ENCODE peak calls at places on chromosome 16, in nine cellular contexts. H is AG04449; U is endothelial cell of umbilical vein; D is ascending aorta; B is fibroblast of the aortic adventitia; S is CD8-positive, alpha-beta T cell; Z is BJ; J is mucosa of descending colon; N is LNCaP clone FGC. R is an unnamed sample.

GRCh38 chr16:29811896-29812665 is at the start of gene PRRT2:
- DNase-seq in H (no peak), U (peak), D (no peak), B (peak), S (no peak), Z (no peak), J (peak), N (no peak), R (no peak)

GRCh38 chr16:48611329-48612137 is 1.6 kb upstream of the N4BP1 start:
- DNase-seq in H (no peak), U (no peak), D (no peak), B (no peak), S (peak), Z (no peak), J (peak), N (no peak), R (no peak)

GRCh38 chr16:49701867-49702494 is 153.9 kb downstream of the ZNF423 start:
- DNase-seq in H (no peak), U (no peak), D (peak), B (peak), S (no peak), Z (no peak), J (peak), N (no peak), R (no peak)

GRCh38 chr16:73202176-73202729 is 154.3 kb upstream of the ZFHX3 start:
- DNase-seq in H (peak), U (no peak), D (no peak), B (peak), S (no peak), Z (peak), J (peak), N (no peak), R (peak)

GRCh38 chr16:20313741-20314140 is 13.6 kb downstream of the GP2 start:
- DNase-seq in H (no peak), U (no peak), D (no peak), B (no peak), S (no peak), Z (no peak), J (no peak), N (no peak), R (no peak)

GRCh38 chr16:48277158-48277557 is 29.8 kb upstream of the ABCC11 start:
- DNase-seq in H (no peak), U (no peak), D (no peak), B (no peak), S (no peak), Z (no peak), J (peak), N (no peak), R (no peak)

GRCh38 chr16:87580855-87581261 is 21.4 kb upstream of the JPH3 start:
- DNase-seq in H (no peak), U (no peak), D (no peak), B (peak), S (no peak), Z (peak), J (no peak), N (no peak), R (no peak)

GRCh38 chr16:78258651-78259050 is 159.2 kb downstream of the WWOX start:
- DNase-seq in H (no peak), U (no peak), D (no peak), B (no peak), S (no peak), Z (no peak), J (no peak), N (peak), R (no peak)

GRCh38 chr16:1941924-1942809 is 832 bp downstream of the MSRB1 start:
- DNase-seq in H (no peak), U (no peak), D (no peak), B (no peak), S (no peak), Z (no peak), J (no peak), N (no peak), R (no peak)

GRCh38 chr16:20904507-20905079 is 4.0 kb downstream of the LYRM1 start:
- DNase-seq in H (no peak), U (peak), D (no peak), B (peak), S (no peak), Z (no peak), J (no peak), N (no peak), R (no peak)

GRCh38 chr16:1443980-1444729 is at the start of gene CCDC154:
- DNase-seq in H (no peak), U (no peak), D (no peak), B (no peak), S (no peak), Z (no peak), J (no peak), N (no peak), R (no peak)

GRCh38 chr16:17277981-17278381 is 192.8 kb downstream of the XYLT1 start:
- DNase-seq in H (no peak), U (no peak), D (no peak), B (peak), S (no peak), Z (no peak), J (peak), N (no peak), R (no peak)

GRCh38 chr16:88639231-88640038 is 1.1 kb downstream of the IL17C start:
- DNase-seq in H (no peak), U (no peak), D (no peak), B (no peak), S (no peak), Z (no peak), J (peak), N (no peak), R (no peak)

GRCh38 chr16:66924527-66925321 is 611 bp downstream of the RRAD start:
- DNase-seq in H (no peak), U (no peak), D (no peak), B (no peak), S (no peak), Z (no peak), J (peak), N (no peak), R (no peak)

GRCh38 chr16:79599837-79600635 is 501 bp downstream of the MAF start:
- DNase-seq in H (no peak), U (no peak), D (no peak), B (no peak), S (no peak), Z (no peak), J (peak), N (no peak), R (no peak)

GRCh38 chr16:4016648-4017047 is 99.6 kb downstream of the ADCY9 start:
- DNase-seq in H (no peak), U (no peak), D (no peak), B (peak), S (no peak), Z (no peak), J (no peak), N (no peak), R (no peak)

GRCh38 chr16:73020409-73020884 is 27.5 kb downstream of the ZFHX3 start:
- DNase-seq in H (peak), U (peak), D (no peak), B (peak), S (no peak), Z (no peak), J (peak), N (peak), R (peak)

GRCh38 chr16:89154390-89155183 is 17.0 kb upstream of the CDH15 start:
- DNase-seq in H (no peak), U (no peak), D (no peak), B (no peak), S (no peak), Z (no peak), J (no peak), N (no peak), R (no peak)

GRCh38 chr16:8935989-8936388 is 27.7 kb downstream of the USP7 start:
- DNase-seq in H (no peak), U (no peak), D (no peak), B (no peak), S (no peak), Z (no peak), J (peak), N (no peak), R (no peak)

GRCh38 chr16:22660441-22661160 is 149.9 kb downstream of the NPIPB5 start:
- DNase-seq in H (no peak), U (no peak), D (no peak), B (no peak), S (no peak), Z (no peak), J (no peak), N (no peak), R (no peak)

GRCh38 chr16:86224629-86225028 is 285.7 kb upstream of the FOXF1 start:
- DNase-seq in H (no peak), U (no peak), D (no peak), B (no peak), S (no peak), Z (no peak), J (no peak), N (no peak), R (no peak)

GRCh38 chr16:86222541-86222940 is 287.8 kb upstream of the FOXF1 start:
- DNase-seq in H (no peak), U (no peak), D (no peak), B (peak), S (no peak), Z (peak), J (no peak), N (no peak), R (peak)

GRCh38 chr16:86225905-86226371 is 284.4 kb upstream of the FOXF1 start:
- DNase-seq in H (no peak), U (no peak), D (no peak), B (peak), S (no peak), Z (no peak), J (no peak), N (no peak), R (no peak)

GRCh38 chr16:86222965-86223551 is 287.3 kb upstream of the FOXF1 start:
- DNase-seq in H (peak), U (peak), D (no peak), B (peak), S (no peak), Z (peak), J (no peak), N (no peak), R (peak)

GRCh38 chr16:86224126-86224525 is 286.2 kb upstream of the FOXF1 start:
- DNase-seq in H (no peak), U (no peak), D (no peak), B (no peak), S (no peak), Z (no peak), J (no peak), N (no peak), R (no peak)
- TF ChIP-seq CTCF in H (no peak), U (no peak), D (no peak), B (peak), S (no peak), Z (peak), J (no peak), N (no peak), R (peak)

GRCh38 chr16:68480084-68480995 is 32.0 kb upstream of the SMPD3 start:
- DNase-seq in H (no peak), U (no peak), D (no peak), B (no peak), S (no peak), Z (no peak), J (no peak), N (no peak), R (no peak)
- TF ChIP-seq CTCF in H (no peak), U (no peak), D (no peak), B (no peak), S (no peak), Z (no peak), J (no peak), N (no peak), R (no peak)

DNA sequence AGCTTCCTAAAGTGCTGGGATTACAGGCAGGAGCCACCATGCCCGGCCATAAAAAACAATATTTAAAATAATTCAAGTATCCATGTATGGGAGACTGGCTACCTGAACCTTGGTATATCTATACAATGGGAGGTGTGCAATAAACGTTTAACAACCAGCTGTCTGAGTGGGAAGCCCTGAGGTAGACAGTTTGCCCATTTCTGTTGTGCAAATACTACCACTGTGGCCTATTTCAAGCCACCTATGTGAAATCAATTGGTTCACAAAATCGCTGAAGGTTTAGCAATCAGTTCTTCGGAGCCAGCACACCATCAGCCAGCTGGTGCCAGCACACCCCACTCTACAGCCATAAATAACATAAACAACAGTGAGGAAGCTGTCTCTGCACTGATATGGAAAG is 46.8 kb upstream of the KDM8 start:
- DNase-seq in H (no peak), U (no peak), D (no peak), B (no peak), S (no peak), Z (no peak), J (peak), N (no peak), R (no peak)
- TF ChIP-seq CTCF in H (no peak), U (no peak), D (no peak), B (no peak), S (no peak), Z (no peak), J (no peak), N (no peak), R (no peak)

GRCh38 chr16:82755570-82756282 is 129.0 kb downstream of the CDH13 start:
- DNase-seq in H (no peak), U (no peak), D (no peak), B (no peak), S (no peak), Z (no peak), J (no peak), N (no peak), R (no peak)
- TF ChIP-seq CTCF in H (no peak), U (no peak), D (no peak), B (peak), S (no peak), Z (peak), J (no peak), N (peak), R (no peak)

GRCh38 chr16:82340531-82340930 is 170.5 kb upstream of the MPHOSPH6 start:
- DNase-seq in H (no peak), U (no peak), D (no peak), B (no peak), S (no peak), Z (no peak), J (no peak), N (no peak), R (no peak)

GRCh38 chr16:82345318-82345717 is 175.3 kb upstream of the MPHOSPH6 start:
- DNase-seq in H (no peak), U (no peak), D (no peak), B (no peak), S (no peak), Z (no peak), J (no peak), N (no peak), R (no peak)

GRCh38 chr16:82341146-82341669 is 171.2 kb upstream of the MPHOSPH6 start:
- DNase-seq in H (no peak), U (no peak), D (no peak), B (no peak), S (no peak), Z (no peak), J (no peak), N (no peak), R (no peak)

GRCh38 chr16:82344157-82344556 is 174.1 kb upstream of the MPHOSPH6 start:
- DNase-seq in H (no peak), U (no peak), D (no peak), B (no peak), S (no peak), Z (no peak), J (peak), N (no peak), R (no peak)
- TF ChIP-seq CTCF in H (no peak), U (peak), D (peak), B (no peak), S (no peak), Z (no peak), J (no peak), N (peak), R (peak)

R was measured in AG09319.